ENCODE peak calls at places on chromosomes 13 and 19, in five cellular contexts. X is RWPE1, O is fibroblast of villous mesenchyme, I is mammary epithelial cell, Z is IMR-90. F is an unnamed sample.
A peak's percentile ranks its signal among the peaks of the same experiment; 100 is the strongest.

GRCh38 chr13:37173214-37173613 is 67.8 kb upstream of the CSNK1A1L start:
- DNase-seq in O (peak; percentile 84), Z (peak; percentile 89), X (no peak), I (no peak), F (no peak)

GRCh38 chr13:55244991-55245644 is 1895.6 kb upstream of the PRR20A start:
- DNase-seq in Z (no peak), I (no peak), X (no peak), O (no peak), F (peak; percentile 20)

GRCh38 chr13:74329978-74330377 is 195.8 kb upstream of the KLF12 start:
- DNase-seq in I (peak; percentile 54), Z (no peak), O (peak; percentile 14), X (no peak), F (no peak)

GRCh38 chr13:72025836-72026235 is 158.8 kb upstream of the DACH1 start:
- DNase-seq in X (no peak), Z (no peak), O (no peak), I (no peak), F (no peak)

GRCh38 chr13:94928127-94928526 is 215.8 kb upstream of the SOX21 start:
- DNase-seq in X (no peak), O (no peak), I (no peak), Z (no peak), F (no peak)

GRCh38 chr19:43902399-43902798 is 32.7 kb downstream of the ZNF45 start:
- DNase-seq in X (no peak), O (no peak), Z (no peak), I (no peak), F (no peak)

GRCh38 chr19:42356686-42357085 is 31.3 kb downstream of the MEGF8 start:
- DNase-seq in X (no peak), Z (no peak), I (no peak), O (no peak), F (no peak)

GRCh38 chr13:74134777-74135305 is 637 bp upstream of the KLF12 start:
- DNase-seq in X (peak; percentile 43), I (no peak), Z (no peak), O (no peak), F (peak; percentile 54)

GRCh38 chr13:57739089-57739488 is 107.5 kb downstream of the PCDH17 start:
- DNase-seq in Z (no peak), X (no peak), O (no peak), I (no peak), F (no peak)

GRCh38 chr19:16856091-16856490 is 26.9 kb downstream of the SIN3B start:
- DNase-seq in X (no peak), Z (no peak), I (no peak), O (no peak), F (no peak)

GRCh38 chr19:5804516-5805464 is at the start of gene NRTN:
- DNase-seq in X (peak; percentile 65), Z (no peak), I (no peak), O (no peak), F (no peak)

GRCh38 chr19:55041627-55042343 is 3.7 kb upstream of the GP6 start:
- DNase-seq in O (no peak), X (no peak), Z (no peak), I (no peak), F (no peak)

GRCh38 chr13:29524641-29525040 is 70.8 kb downstream of the SLC7A1 start:
- DNase-seq in I (no peak), Z (no peak), O (no peak), X (no peak), F (no peak)

GRCh38 chr19:14916848-14917247 is 24.4 kb upstream of the OR7C2 start:
- DNase-seq in X (peak; percentile 28), I (no peak), O (no peak), Z (no peak), F (no peak)

GRCh38 chr13:48954086-48954485 is 21.6 kb upstream of the FNDC3A start:
- DNase-seq in Z (peak; percentile 51), I (peak; percentile 23), O (no peak), X (peak; percentile 11), F (no peak)

GRCh38 chr13:74131206-74131605 is 3.0 kb downstream of the KLF12 start:
- DNase-seq in I (no peak), Z (no peak), O (no peak), X (no peak), F (no peak)

GRCh38 chr13:26878465-26878864 is 117.9 kb upstream of the GPR12 start:
- DNase-seq in O (no peak), X (no peak), I (no peak), Z (no peak), F (no peak)

GRCh38 chr19:8361921-8362793 is 1.8 kb upstream of the ANGPTL4 start:
- DNase-seq in Z (peak; percentile 99), O (peak; percentile 99), X (peak; percentile 94), I (peak; percentile 99), F (no peak)

GRCh38 chr13:45880242-45880641 is 28.7 kb upstream of the SIAH3 start:
- DNase-seq in X (no peak), I (no peak), Z (no peak), O (no peak), F (no peak)

GRCh38 chr13:109494955-109495354 is 291.4 kb downstream of the IRS2 start:
- DNase-seq in X (peak; percentile 69), Z (peak; percentile 52), O (peak; percentile 80), I (no peak), F (no peak)

GRCh38 chr13:26186141-26186870 is 35.8 kb downstream of the RNF6 start:
- DNase-seq in X (peak; percentile 78), Z (peak; percentile 89), O (peak; percentile 89), I (peak; percentile 92), F (peak; percentile 76)

GRCh38 chr19:18465964-18466339 is 28.0 kb upstream of the ISYNA1 start:
- DNase-seq in I (no peak), Z (no peak), X (no peak), O (no peak), F (no peak)
- TF ChIP-seq CTCF in I (no peak), Z (no peak), X (no peak), O (no peak), F (no peak)

GRCh38 chr13:34833562-34834182 is 108.4 kb upstream of the NBEA start:
- DNase-seq in O (no peak), X (no peak), Z (peak; percentile 2), I (peak; percentile 17), F (no peak)
- TF ChIP-seq CTCF in O (no peak), X (no peak), Z (no peak), I (peak; percentile 23), F (no peak)

GRCh38 chr19:11141937-11142527 is 13.6 kb downstream of the SPC24 start:
- DNase-seq in O (no peak), Z (no peak), X (no peak), I (no peak), F (no peak)
- TF ChIP-seq CTCF in O (no peak), Z (no peak), X (no peak), I (no peak), F (no peak)

DNA sequence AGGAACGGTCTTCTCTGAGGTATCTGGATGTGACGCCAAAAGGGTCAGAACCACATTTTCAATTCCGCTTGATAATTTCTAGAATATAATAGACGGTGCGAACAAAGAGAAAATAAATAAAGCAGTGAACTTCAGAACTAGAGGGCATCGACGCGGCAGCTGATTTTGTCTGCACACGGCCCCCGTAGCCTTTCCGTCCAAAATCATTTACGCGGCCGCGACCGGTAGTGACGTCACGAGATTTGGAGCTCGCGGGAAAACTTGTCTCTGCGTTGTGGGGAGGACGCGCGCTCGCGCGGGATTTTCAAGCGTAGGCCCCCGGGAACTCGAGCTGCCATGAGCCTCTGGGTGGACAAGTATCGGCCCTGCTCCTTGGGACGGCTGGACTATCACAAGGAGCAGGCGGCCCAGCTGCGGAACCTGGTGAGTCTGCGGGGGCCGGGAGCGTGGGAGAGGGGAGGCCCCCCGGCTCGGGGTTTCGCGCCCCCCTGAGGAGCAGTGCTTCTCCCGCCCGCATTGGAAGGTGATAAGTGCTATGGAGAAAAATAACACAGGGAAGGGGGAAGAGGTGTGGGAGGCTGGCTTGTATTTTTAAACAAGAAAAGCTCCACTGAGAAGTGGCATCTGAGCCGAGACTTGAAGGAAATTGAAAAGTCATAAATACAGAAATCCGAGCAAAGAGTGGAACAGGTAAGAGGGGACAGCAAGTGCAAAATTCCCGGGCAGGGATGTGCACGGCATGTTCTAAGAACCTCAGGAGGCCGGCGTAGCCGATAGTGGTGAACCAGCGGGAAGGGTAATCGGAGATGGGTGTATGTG is at the start of gene RFC3:
- DNase-seq in X (peak; percentile 87), I (peak; percentile 92), O (peak; percentile 97), Z (peak; percentile 95), F (peak; percentile 90)
- TF ChIP-seq CTCF in X (no peak), I (no peak), O (no peak), Z (no peak), F (no peak)

DNA sequence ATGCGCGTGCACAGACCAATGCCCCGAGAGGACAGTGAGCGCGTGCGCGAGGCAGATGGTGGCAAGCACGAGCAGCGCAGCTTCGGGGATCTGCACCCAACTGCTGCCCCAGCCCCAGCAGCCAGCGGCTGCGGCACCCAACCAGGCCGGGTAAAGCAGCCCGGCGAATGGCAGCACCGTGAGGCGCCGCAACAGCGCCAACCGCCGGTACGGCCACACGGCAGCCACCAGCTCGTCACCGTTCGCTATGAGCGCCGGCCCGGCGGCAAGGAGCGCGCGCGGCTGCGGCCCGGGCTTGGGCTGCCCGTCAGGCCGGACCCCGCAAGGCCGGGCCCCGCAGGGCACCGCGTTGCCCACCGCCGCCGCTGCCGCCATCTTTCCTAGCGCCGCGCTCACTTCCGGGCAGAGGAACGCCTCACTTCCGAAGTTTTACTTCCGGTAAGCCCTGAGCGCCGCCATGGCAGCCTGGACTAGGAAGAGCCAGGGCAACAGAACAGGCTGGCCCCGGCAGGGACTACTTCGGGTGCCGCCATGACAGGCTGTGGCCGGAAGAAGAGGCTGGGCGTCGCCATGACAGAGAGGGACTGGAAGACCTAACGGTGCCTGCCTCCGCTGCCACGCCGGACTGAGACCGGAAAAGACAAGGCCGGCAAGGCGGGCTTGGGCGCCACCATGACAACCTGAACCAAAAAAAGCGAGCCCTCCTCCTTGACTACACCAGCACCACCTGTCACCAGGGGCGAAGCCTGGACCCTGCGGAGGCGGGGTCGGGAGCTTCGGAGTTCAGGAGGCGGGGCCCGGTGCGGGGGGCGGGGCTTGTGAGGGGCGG is at the start of gene ATP13A1:
- DNase-seq in I (peak; percentile 98), X (peak; percentile 89), O (peak; percentile 98), Z (peak; percentile 97), F (peak; percentile 87)
- TF ChIP-seq CTCF in I (no peak), X (no peak), O (no peak), Z (no peak), F (peak; percentile 40)

GRCh38 chr13:99642841-99643240 is 141.6 kb downstream of the TM9SF2 start:
- DNase-seq in Z (no peak), X (no peak), I (no peak), O (no peak), F (no peak)
- TF ChIP-seq CTCF in Z (no peak), X (no peak), I (no peak), O (no peak), F (no peak)

GRCh38 chr19:45863840-45864628 is at the start of gene FOXA3:
- DNase-seq in I (no peak), X (no peak), Z (peak; percentile 17), O (peak; percentile 28), F (no peak)
- TF ChIP-seq CTCF in I (peak; percentile 5), X (peak; percentile 60), Z (peak; percentile 60), O (peak; percentile 46), F (peak; percentile 61)

GRCh38 chr13:51923983-51924539 is 62.3 kb downstream of the CCDC70 start:
- DNase-seq in O (no peak), Z (no peak), X (peak; percentile 29), I (no peak), F (no peak)
- TF ChIP-seq CTCF in O (peak; percentile 29), Z (peak; percentile 15), X (no peak), I (peak; percentile 34), F (peak; percentile 45)

F was measured in neural crest cell.